ENCODE peak calls at places on chromosomes 7 and 10, in four cellular contexts. One of them, this sample, is unnamed.
A peak's percentile ranks its signal among the peaks of the same experiment; 100 is the strongest.

GRCh38 chr10:33653584-33654367 is 319.3 kb upstream of the NRP1 start:
- DNase-seq in thoracic aorta: no peak
- DNase-seq in psoas muscle: no peak
- DNase-seq in CD8-positive, alpha-beta memory T cell: no peak
- DNase-seq in this sample: no peak

GRCh38 chr7:136247211-136247610 is 270.1 kb upstream of the MTPN start:
- DNase-seq in thoracic aorta: no peak
- DNase-seq in psoas muscle: no peak
- DNase-seq in CD8-positive, alpha-beta memory T cell: no peak
- DNase-seq in this sample: no peak

GRCh38 chr7:95906871-95907270 is 134.5 kb downstream of the DYNC1I1 start:
- DNase-seq in thoracic aorta: no peak
- DNase-seq in psoas muscle: no peak
- DNase-seq in CD8-positive, alpha-beta memory T cell: no peak
- DNase-seq in this sample: peak; percentile 12

GRCh38 chr7:122166708-122167107 is 22.7 kb upstream of the AASS start:
- DNase-seq in thoracic aorta: no peak
- DNase-seq in psoas muscle: no peak
- DNase-seq in CD8-positive, alpha-beta memory T cell: no peak
- DNase-seq in this sample: no peak

GRCh38 chr7:69677905-69678793 is 79.9 kb downstream of the AUTS2 start:
- DNase-seq in thoracic aorta: no peak
- DNase-seq in psoas muscle: no peak
- DNase-seq in CD8-positive, alpha-beta memory T cell: no peak
- DNase-seq in this sample: peak; percentile 62

GRCh38 chr10:133165556-133166503 is 5.8 kb downstream of the KNDC1 start:
- DNase-seq in thoracic aorta: no peak
- DNase-seq in psoas muscle: peak; percentile 48
- DNase-seq in CD8-positive, alpha-beta memory T cell: no peak
- DNase-seq in this sample: no peak

GRCh38 chr7:93923291-93923690 is 1.8 kb downstream of the GNG11 start:
- DNase-seq in thoracic aorta: no peak
- DNase-seq in psoas muscle: no peak
- DNase-seq in CD8-positive, alpha-beta memory T cell: no peak
- DNase-seq in this sample: no peak

GRCh38 chr7:17185690-17186070 is 112.8 kb upstream of the AHR start:
- DNase-seq in thoracic aorta: no peak
- DNase-seq in psoas muscle: no peak
- DNase-seq in CD8-positive, alpha-beta memory T cell: no peak
- DNase-seq in this sample: no peak

GRCh38 chr10:95211606-95212279 is 17.7 kb downstream of the ACSM6 start:
- DNase-seq in thoracic aorta: no peak
- DNase-seq in psoas muscle: no peak
- DNase-seq in CD8-positive, alpha-beta memory T cell: no peak
- DNase-seq in this sample: no peak

This sample was measured in HAP-1.